ENCODE peak calls at places on chromosomes 1 and 21, in eight cellular contexts. O is ovary, K is AG10803, L is heart left ventricle, B is lung, I is HFF-Myc, A is foreskin fibroblast, S is PC-3. J is an unnamed sample.

GRCh38 chr1:205632374-205633169 is 761 bp upstream of the ELK4 start:
- DNase-seq in B (no peak), K (peak; percentile 16), S (peak; percentile 27), A (no peak), I (no peak), O (no peak), L (no peak), J (no peak)

GRCh38 chr1:212532469-212533235 is 75.9 kb upstream of the ATF3 start:
- DNase-seq in K (no peak), L (no peak), I (no peak), O (no peak), S (no peak), B (no peak), A (no peak), J (peak; percentile 77)

GRCh38 chr1:41661428-41662060 is 177.1 kb upstream of the EDN2 start:
- DNase-seq in B (no peak), S (no peak), O (no peak), K (no peak), A (no peak), I (no peak), L (no peak), J (no peak)

GRCh38 chr1:37449936-37450335 is 24.4 kb upstream of the ZC3H12A start:
- DNase-seq in S (no peak), O (no peak), L (no peak), A (no peak), I (no peak), K (peak; percentile 9), B (no peak), J (peak; percentile 92)

GRCh38 chr1:38549191-38549590 is 310.4 kb downstream of the RRAGC start:
- DNase-seq in K (no peak), B (no peak), L (no peak), I (no peak), A (no peak), S (no peak), O (no peak), J (no peak)

GRCh38 chr1:62325696-62326095 is 6.5 kb upstream of the KANK4 start:
- DNase-seq in B (no peak), K (peak; percentile 90), A (no peak), I (no peak), S (peak; percentile 15), O (no peak), L (no peak), J (no peak)

GRCh38 chr1:107682467-107682866 is 282.5 kb downstream of the VAV3 start:
- DNase-seq in B (no peak), S (peak; percentile 93), I (no peak), L (no peak), K (peak; percentile 30), O (no peak), A (no peak), J (no peak)

GRCh38 chr1:226002667-226003501 is 3.7 kb upstream of the SDE2 start:
- DNase-seq in A (peak; percentile 62), I (peak; percentile 54), O (no peak), L (peak; percentile 81), S (no peak), K (peak; percentile 82), B (peak; percentile 52), J (peak; percentile 86)

GRCh38 chr1:62800825-62801306 is 16.9 kb downstream of the ATG4C start:
- DNase-seq in I (no peak), L (no peak), A (no peak), S (no peak), K (peak; percentile 2), O (no peak), B (no peak), J (peak; percentile 58)

GRCh38 chr1:214123061-214123784 is 135.4 kb downstream of the PROX1 start:
- DNase-seq in O (peak; percentile 42), S (peak; percentile 86), I (peak; percentile 6), L (no peak), K (peak; percentile 43), B (peak; percentile 42), A (peak; percentile 14), J (no peak)
- TF ChIP-seq CTCF in O (peak; percentile 54), S (peak; percentile 89), I (peak; percentile 45), L (peak; percentile 58), K (peak; percentile 58), B (no peak), A (peak; percentile 48), J (no peak)

DNA sequence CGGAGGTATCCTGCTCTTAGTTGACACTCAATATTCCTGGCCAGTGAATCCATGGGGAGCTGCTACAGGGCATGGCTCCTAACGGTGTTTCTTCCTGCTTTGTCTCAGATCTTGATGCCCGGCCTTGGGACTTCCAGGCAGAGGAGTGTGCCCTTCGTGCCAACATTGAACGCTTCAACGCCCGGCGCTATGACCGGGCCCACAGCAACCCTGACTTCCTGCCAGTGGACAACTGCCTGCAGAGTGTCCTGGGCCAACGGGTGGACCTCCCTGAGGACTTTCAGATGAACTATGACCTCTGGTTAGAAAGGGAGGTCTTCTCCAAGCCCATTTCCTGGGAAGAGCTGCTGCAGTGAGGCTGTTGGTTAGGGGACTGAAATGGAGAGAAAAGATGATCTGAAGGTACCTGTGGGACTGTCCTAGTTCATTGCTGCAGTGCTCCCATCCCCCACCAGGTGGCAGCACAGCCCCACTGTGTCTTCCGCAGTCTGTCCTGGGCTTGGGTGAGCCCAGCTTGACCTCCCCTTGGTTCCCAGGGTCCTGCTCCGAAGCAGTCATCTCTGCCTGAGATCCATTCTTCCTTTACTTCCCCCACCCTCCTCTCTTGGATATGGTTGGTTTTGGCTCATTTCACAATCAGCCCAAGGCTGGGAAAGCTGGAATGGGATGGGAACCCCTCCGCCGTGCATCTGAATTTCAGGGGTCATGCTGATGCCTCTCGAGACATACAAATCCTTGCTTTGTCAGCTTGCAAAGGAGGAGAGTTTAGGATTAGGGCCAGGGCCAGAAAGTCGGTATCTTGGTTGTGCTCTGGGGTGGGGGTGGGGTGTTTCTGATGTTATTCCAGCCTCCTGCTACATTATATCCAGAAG is 16.7 kb downstream of the ALX3 start:
- DNase-seq in L (peak; percentile 60), A (no peak), I (no peak), K (peak; percentile 38), O (peak; percentile 78), S (peak; percentile 62), B (peak; percentile 61), J (no peak)
- TF ChIP-seq CTCF in L (peak; percentile 98), A (peak; percentile 94), I (peak; percentile 98), K (peak; percentile 96), O (peak; percentile 86), S (peak; percentile 94), B (peak; percentile 66), J (peak; percentile 98)

DNA sequence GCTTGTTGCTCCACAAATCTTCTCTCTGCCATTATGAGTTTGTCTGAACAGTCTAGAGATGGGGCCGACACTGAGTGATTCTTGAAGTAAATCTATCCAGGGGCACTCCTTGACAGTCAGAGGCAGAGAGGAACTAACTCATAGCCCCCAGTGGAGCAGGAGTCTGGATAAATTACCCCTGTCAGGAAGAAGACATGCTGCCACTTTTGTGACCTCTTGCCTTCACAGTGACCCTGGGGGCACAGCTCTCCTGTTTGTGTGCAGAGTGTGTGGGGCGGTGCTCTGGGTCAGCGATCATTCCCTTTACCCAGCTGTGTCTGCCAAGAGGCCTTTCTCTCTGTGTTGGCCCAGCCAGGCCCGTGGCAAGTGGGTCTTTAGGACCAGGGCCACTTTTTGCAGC is 29.5 kb downstream of the PEX14 start:
- DNase-seq in O (no peak), A (no peak), B (no peak), I (no peak), K (no peak), L (no peak), S (no peak), J (no peak)
- TF ChIP-seq CTCF in O (no peak), A (no peak), B (no peak), I (no peak), K (no peak), L (no peak), S (no peak), J (no peak)

GRCh38 chr1:5915587-5916571 is 76.3 kb downstream of the NPHP4 start:
- DNase-seq in I (peak; percentile 25), A (peak; percentile 29), L (no peak), S (peak; percentile 69), O (peak; percentile 69), K (peak; percentile 58), B (no peak), J (no peak)
- TF ChIP-seq CTCF in I (peak; percentile 67), A (peak; percentile 72), L (peak; percentile 62), S (peak; percentile 95), O (peak; percentile 71), K (peak; percentile 84), B (peak; percentile 41), J (peak; percentile 56)

DNA sequence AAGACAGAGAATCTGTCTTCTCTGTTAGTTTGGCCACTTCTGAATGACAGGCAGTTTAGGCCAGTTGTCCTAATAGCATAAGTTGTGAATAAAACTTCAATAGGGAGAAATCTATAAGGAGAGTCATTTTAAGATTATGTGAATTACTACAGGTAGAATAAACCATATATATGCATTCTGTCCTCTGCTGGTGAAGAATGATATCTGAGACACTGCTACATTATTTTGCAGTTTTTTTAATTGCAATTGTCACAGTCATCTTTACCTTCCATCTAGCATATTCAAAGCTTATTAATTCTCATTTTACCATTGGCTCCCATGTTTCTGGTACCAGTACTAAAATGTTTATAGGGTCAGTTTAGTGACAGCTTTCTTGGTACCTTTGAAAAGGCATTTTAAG is 519.6 kb upstream of the DEPDC1 start:
- DNase-seq in O (no peak), A (no peak), I (no peak), B (no peak), K (no peak), L (no peak), S (peak; percentile 3), J (no peak)
- TF ChIP-seq CTCF in O (no peak), A (no peak), I (no peak), B (no peak), K (no peak), L (no peak), S (peak; percentile 28), J (no peak)

GRCh38 chr1:116751149-116751548 is 3.1 kb upstream of the CD2 start:
- DNase-seq in I (no peak), A (no peak), S (no peak), B (no peak), K (no peak), O (no peak), L (no peak), J (no peak)
- TF ChIP-seq CTCF in I (no peak), A (no peak), S (no peak), B (no peak), K (no peak), O (no peak), L (no peak), J (no peak)

GRCh38 chr21:28235169-28235892 is 757.3 kb downstream of the LTN1 start:
- DNase-seq in A (no peak), K (no peak), S (no peak), L (no peak), I (no peak), B (no peak), O (no peak), J (peak; percentile 65)
- TF ChIP-seq CTCF in A (no peak), K (peak; percentile 6), S (peak; percentile 42), L (peak; percentile 6), I (no peak), B (no peak), O (no peak), J (peak; percentile 52)

J was measured in CD14-positive monocyte.